ENCODE peak calls at places on chromosomes 16 and 17, in eight cellular contexts. Z, P, N, S, X, E, B and L are unnamed samples.

GRCh38 chr17:49445561-49445960 is 30.9 kb upstream of the PHB1 start:
- DNase-seq in N (no peak), S (no peak), E (no peak), Z (no peak), B (no peak), P (no peak), X (no peak), L (no peak)

GRCh38 chr16:53995378-53995777 is 291.2 kb downstream of the IRX3 start:
- DNase-seq in B (no peak), Z (no peak), E (no peak), N (no peak), P (no peak), S (no peak), X (no peak), L (no peak)

GRCh38 chr17:42399121-42399520 is 10.9 kb upstream of the STAT3 start:
- DNase-seq in X (no peak), Z (no peak), S (no peak), N (no peak), P (no peak), B (no peak), E (no peak), L (no peak)

GRCh38 chr17:48729335-48730239 is 1.0 kb upstream of the HOXB13 start:
- DNase-seq in Z (no peak), B (no peak), E (no peak), P (no peak), N (no peak), S (no peak), X (peak), L (no peak)

GRCh38 chr17:42180922-42181850 is at the start of gene KCNH4:
- DNase-seq in Z (peak), E (peak), B (peak), N (peak), X (peak), P (peak), S (peak), L (peak)

GRCh38 chr17:4536259-4536741 is 18.9 kb downstream of the MYBBP1A start:
- DNase-seq in S (no peak), P (no peak), X (no peak), N (no peak), B (no peak), E (peak), Z (no peak), L (no peak)

GRCh38 chr17:15782809-15783208 is 50.7 kb downstream of the TBC1D26 start:
- DNase-seq in Z (peak), X (no peak), N (no peak), B (peak), P (no peak), E (peak), S (no peak), L (no peak)

GRCh38 chr17:7803981-7804380 is 30.0 kb upstream of the KDM6B start:
- DNase-seq in E (no peak), S (no peak), X (no peak), Z (no peak), N (peak), P (peak), B (peak), L (no peak)

GRCh38 chr17:17400566-17401184 is 76.1 kb upstream of the MED9 start:
- DNase-seq in P (no peak), X (no peak), S (no peak), Z (no peak), B (no peak), N (no peak), E (no peak), L (no peak)

GRCh38 chr17:50079334-50080095 is 15.6 kb upstream of the PDK2 start:
- DNase-seq in B (no peak), E (no peak), X (no peak), P (peak), N (peak), Z (no peak), S (no peak), L (peak)

GRCh38 chr16:8667492-8667891 is 6.9 kb upstream of the ABAT start:
- DNase-seq in P (peak), X (no peak), B (no peak), E (no peak), Z (no peak), N (no peak), S (no peak), L (no peak)

GRCh38 chr16:88078111-88078775 is 127.0 kb downstream of the BANP start:
- DNase-seq in N (no peak), P (peak), B (no peak), E (no peak), S (no peak), Z (no peak), X (no peak), L (no peak)

GRCh38 chr17:4544135-4544651 is 11.0 kb downstream of the MYBBP1A start:
- DNase-seq in P (no peak), N (no peak), S (no peak), Z (no peak), X (no peak), B (no peak), E (no peak), L (no peak)

GRCh38 chr16:22971346-22971924 is 157.5 kb downstream of the HS3ST2 start:
- DNase-seq in E (no peak), X (no peak), Z (no peak), P (no peak), N (no peak), S (no peak), B (no peak), L (no peak)

GRCh38 chr16:85006639-85007038 is 4.7 kb downstream of the ZDHHC7 start:
- DNase-seq in P (no peak), X (no peak), B (no peak), E (peak), N (no peak), S (peak), Z (no peak), L (no peak)

GRCh38 chr17:81306898-81307510 is 11.9 kb upstream of the SLC38A10 start:
- DNase-seq in N (no peak), E (no peak), B (no peak), S (no peak), Z (no peak), P (no peak), X (no peak), L (no peak)

GRCh38 chr17:82246365-82247174 is 17.7 kb downstream of the SLC16A3 start:
- DNase-seq in N (peak), Z (no peak), E (peak), P (peak), S (no peak), B (peak), X (no peak), L (no peak)

GRCh38 chr16:23729503-23730424 is 16.7 kb upstream of the ERN2 start:
- DNase-seq in Z (no peak), S (no peak), N (no peak), P (no peak), X (no peak), E (peak), B (no peak), L (no peak)

GRCh38 chr17:75757086-75757681 is 7.8 kb downstream of the GALK1 start:
- DNase-seq in P (peak), N (no peak), B (no peak), S (no peak), E (no peak), Z (no peak), X (no peak), L (no peak)

GRCh38 chr16:17638134-17638533 is 167.4 kb upstream of the XYLT1 start:
- DNase-seq in X (no peak), Z (no peak), N (no peak), E (no peak), S (no peak), B (no peak), P (no peak), L (no peak)

GRCh38 chr16:80912651-80913050 is 94.0 kb downstream of the CMC2 start:
- DNase-seq in S (no peak), B (no peak), E (no peak), N (no peak), P (no peak), X (no peak), Z (no peak), L (no peak)

GRCh38 chr17:9021158-9021984 is at the start of gene NTN1:
- DNase-seq in Z (peak), B (no peak), N (peak), X (peak), P (peak), E (peak), S (no peak), L (no peak)